ENCODE peak calls at places on chromosomes 2 and 18, in seven cellular contexts. Q is Caki2; Y is stimulated activated CD4-positive, alpha-beta T cell treated with anti-CD3 and anti-CD28 coated beads, Interleukin-2, amount 100 ng/mL, for 24 hours; B is foreskin melanocyte; N is EH; G is endothelial cell; L is NCI-H460. R is an unnamed sample.
A peak's percentile ranks its signal among the peaks of the same experiment; 100 is the strongest.

GRCh38 chr2:80496770-80497169 is 192.2 kb upstream of the LRRTM1 start:
- DNase-seq in G (no peak), Q (no peak), L (no peak), B (peak; percentile 71), N (peak; percentile 82), Y (no peak), R (no peak)

GRCh38 chr2:45009303-45009927 is at the start of gene SIX2:
- DNase-seq in Q (peak; percentile 99), B (peak; percentile 76), N (peak; percentile 98), Y (no peak), L (peak; percentile 93), G (peak; percentile 75), R (peak; percentile 97)

GRCh38 chr2:220191031-220191430 is 563.6 kb downstream of the SLC4A3 start:
- DNase-seq in Q (no peak), N (peak; percentile 33), L (no peak), Y (no peak), B (no peak), G (no peak), R (no peak)

GRCh38 chr2:26172866-26173595 is at the start of gene GAREM2:
- DNase-seq in N (no peak), L (no peak), Y (no peak), Q (no peak), B (no peak), G (no peak), R (no peak)

GRCh38 chr18:741931-742512 is 29.6 kb upstream of the ENOSF1 start:
- DNase-seq in B (peak; percentile 37), G (no peak), Y (no peak), L (peak; percentile 29), N (peak; percentile 57), Q (peak; percentile 21), R (peak; percentile 27)

GRCh38 chr18:8264861-8265411 is 344.3 kb upstream of the RAB12 start:
- DNase-seq in L (no peak), Q (no peak), G (no peak), Y (no peak), B (peak; percentile 94), N (peak; percentile 34), R (no peak)

GRCh38 chr2:101616411-101616810 is 81.1 kb upstream of the MAP4K4 start:
- DNase-seq in N (no peak), Q (no peak), L (no peak), G (no peak), Y (no peak), B (peak; percentile 56), R (no peak)

GRCh38 chr2:7031424-7032245 is 114.4 kb downstream of the RNF144A start:
- DNase-seq in L (peak; percentile 40), B (no peak), N (no peak), G (no peak), Q (peak; percentile 37), Y (peak; percentile 27), R (peak; percentile 97)

GRCh38 chr2:70958759-70959158 is 19.7 kb upstream of the ANKRD53 start:
- DNase-seq in G (no peak), L (no peak), Q (no peak), B (no peak), Y (peak; percentile 15), N (no peak), R (no peak)

GRCh38 chr2:162090109-162090508 is 16.1 kb upstream of the DPP4 start:
- DNase-seq in L (no peak), Q (no peak), B (no peak), Y (no peak), G (no peak), N (peak; percentile 24), R (no peak)

GRCh38 chr2:18445412-18446320 is 114.8 kb downstream of the RDH14 start:
- DNase-seq in L (no peak), Q (no peak), B (no peak), N (peak; percentile 53), G (no peak), Y (no peak), R (no peak)

GRCh38 chr2:162840598-162841246 is 2.2 kb upstream of the KCNH7 start:
- DNase-seq in G (peak; percentile 85), L (peak; percentile 75), N (peak; percentile 43), B (peak; percentile 40), Y (no peak), Q (peak; percentile 64), R (no peak)

GRCh38 chr18:48074929-48075706 is 144.7 kb upstream of the SMAD2 start:
- DNase-seq in G (no peak), B (no peak), N (no peak), Y (no peak), L (no peak), Q (no peak), R (no peak)

GRCh38 chr18:22650247-22650646 is 232.5 kb upstream of the CTAGE1 start:
- DNase-seq in B (no peak), Y (no peak), L (no peak), N (peak; percentile 29), G (no peak), Q (no peak), R (no peak)

GRCh38 chr2:176501652-176502051 is 232.4 kb downstream of the MTX2 start:
- DNase-seq in L (no peak), N (no peak), G (no peak), B (no peak), Q (no peak), Y (no peak), R (no peak)

GRCh38 chr2:239944706-239945551 is 80.2 kb downstream of the NDUFA10 start:
- DNase-seq in B (no peak), N (peak; percentile 46), Y (no peak), G (no peak), L (no peak), Q (no peak), R (no peak)

GRCh38 chr18:22223263-22223960 is 54.0 kb downstream of the GATA6 start:
- DNase-seq in Y (no peak), B (no peak), G (no peak), N (peak; percentile 64), L (peak; percentile 33), Q (peak; percentile 86), R (no peak)

GRCh38 chr2:82790277-82791021 is 1668.6 kb downstream of the SUCLG1 start:
- DNase-seq in Q (peak; percentile 84), L (peak; percentile 68), G (no peak), Y (no peak), N (peak; percentile 62), B (no peak), R (no peak)

GRCh38 chr2:172931923-172932520 is 143.6 kb upstream of the MAP3K20 start:
- DNase-seq in Y (peak; percentile 74), L (peak; percentile 71), Q (peak; percentile 30), N (peak; percentile 72), B (peak; percentile 45), G (peak; percentile 78), R (peak; percentile 65)

GRCh38 chr2:167784071-167784400 is 463.4 kb downstream of the STK39 start:
- DNase-seq in L (no peak), N (no peak), G (no peak), Q (no peak), Y (no peak), B (no peak), R (no peak)

GRCh38 chr2:45353879-45354278 is 257.2 kb downstream of the SRBD1 start:
- DNase-seq in G (no peak), L (no peak), Q (peak; percentile 93), Y (no peak), N (peak; percentile 99), B (no peak), R (no peak)

GRCh38 chr2:137729305-137729704 is 235.0 kb upstream of the HNMT start:
- DNase-seq in Y (no peak), B (no peak), Q (no peak), G (no peak), N (no peak), L (no peak), R (no peak)

GRCh38 chr2:226208726-226209125 is 590.9 kb downstream of the IRS1 start:
- DNase-seq in Y (no peak), B (no peak), N (peak; percentile 32), G (no peak), Q (no peak), L (no peak), R (no peak)

GRCh38 chr2:108235577-108235976 is 4.2 kb upstream of the SULT1C3 start:
- DNase-seq in Q (no peak), N (no peak), L (no peak), Y (no peak), B (no peak), G (no peak), R (no peak)

GRCh38 chr2:186437719-186438118 is 48.3 kb upstream of the ZC3H15 start:
- DNase-seq in N (no peak), L (no peak), G (no peak), B (no peak), Q (no peak), Y (no peak), R (no peak)

GRCh38 chr2:27431395-27431794 is 3.0 kb downstream of the NRBP1 start:
- DNase-seq in L (no peak), N (peak; percentile 57), B (no peak), Q (peak; percentile 37), G (no peak), Y (no peak), R (no peak)

GRCh38 chr18:58513615-58514014 is 115.3 kb downstream of the ALPK2 start:
- DNase-seq in Q (no peak), N (no peak), G (no peak), B (no peak), L (no peak), Y (no peak), R (no peak)

GRCh38 chr2:217684431-217685254 is 318.2 kb downstream of the TNS1 start:
- DNase-seq in B (no peak), Q (no peak), G (no peak), L (no peak), Y (no peak), N (no peak), R (no peak)

GRCh38 chr2:203688798-203689197 is 17.6 kb upstream of the CD28 start:
- DNase-seq in G (no peak), N (peak; percentile 88), Y (no peak), B (no peak), L (no peak), Q (no peak), R (no peak)

GRCh38 chr2:46036929-46037328 is 260.3 kb upstream of the EPAS1 start:
- DNase-seq in G (no peak), L (no peak), N (peak; percentile 98), B (no peak), Y (no peak), Q (no peak), R (no peak)

GRCh38 chr2:144607899-144608477 is 88.1 kb upstream of the ZEB2 start:
- DNase-seq in G (no peak), B (no peak), Y (no peak), Q (no peak), N (peak; percentile 48), L (no peak), R (no peak)